ENCODE peak calls at places on chromosome 16, in five cellular contexts. L is mesenchymal stem cell, O is trophoblast cell, B is H1, D is neuronal stem cell. R is an unnamed sample.

GRCh38 chr16:83728518-83728917 is 79.3 kb upstream of the HSBP1 start:
- DNase-seq in L (no peak), O (no peak), B (no peak), D (no peak), R (no peak)

GRCh38 chr16:84514874-84515835 is 10.7 kb upstream of the MEAK7 start:
- DNase-seq in L (no peak), O (peak), B (no peak), D (no peak), R (no peak)

GRCh38 chr16:75265911-75266701 is 14.7 kb upstream of the BCAR1 start:
- DNase-seq in L (peak), O (peak), B (peak), D (peak), R (peak)

GRCh38 chr16:10738231-10739077 is 5.2 kb upstream of the NUBP1 start:
- DNase-seq in L (peak), O (peak), B (no peak), D (no peak), R (peak)

GRCh38 chr16:28609631-28610594 is at the start of gene SULT1A1:
- DNase-seq in L (no peak), O (peak), B (no peak), D (no peak), R (peak)

GRCh38 chr16:22232277-22233049 is 26.4 kb downstream of the EEF2K start:
- DNase-seq in L (peak), O (peak), B (no peak), D (no peak), R (no peak)

GRCh38 chr16:54055864-54056263 is 230.7 kb downstream of the IRX3 start:
- DNase-seq in L (no peak), O (no peak), B (no peak), D (no peak), R (no peak)

GRCh38 chr16:14409563-14409962 is 220.5 kb downstream of the PARN start:
- DNase-seq in L (peak), O (peak), B (no peak), D (no peak), R (no peak)

GRCh38 chr16:50308237-50308965 is 42.0 kb downstream of the ADCY7 start:
- DNase-seq in L (no peak), O (no peak), B (peak), D (no peak), R (no peak)

GRCh38 chr16:53912155-53912554 is 208.2 kb downstream of the FTO start:
- DNase-seq in L (peak), O (peak), B (no peak), D (no peak), R (no peak)

GRCh38 chr16:4293822-4294457 is 21.1 kb upstream of the TFAP4 start:
- DNase-seq in L (peak), O (no peak), B (peak), D (no peak), R (peak)

GRCh38 chr16:4288148-4288921 is 15.5 kb upstream of the TFAP4 start:
- DNase-seq in L (peak), O (peak), B (peak), D (peak), R (peak)

GRCh38 chr16:4291699-4292098 is 18.9 kb upstream of the TFAP4 start:
- DNase-seq in L (no peak), O (no peak), B (no peak), D (no peak), R (no peak)

GRCh38 chr16:4293181-4293716 is 20.4 kb upstream of the TFAP4 start:
- DNase-seq in L (no peak), O (no peak), B (no peak), D (no peak), R (no peak)

DNA sequence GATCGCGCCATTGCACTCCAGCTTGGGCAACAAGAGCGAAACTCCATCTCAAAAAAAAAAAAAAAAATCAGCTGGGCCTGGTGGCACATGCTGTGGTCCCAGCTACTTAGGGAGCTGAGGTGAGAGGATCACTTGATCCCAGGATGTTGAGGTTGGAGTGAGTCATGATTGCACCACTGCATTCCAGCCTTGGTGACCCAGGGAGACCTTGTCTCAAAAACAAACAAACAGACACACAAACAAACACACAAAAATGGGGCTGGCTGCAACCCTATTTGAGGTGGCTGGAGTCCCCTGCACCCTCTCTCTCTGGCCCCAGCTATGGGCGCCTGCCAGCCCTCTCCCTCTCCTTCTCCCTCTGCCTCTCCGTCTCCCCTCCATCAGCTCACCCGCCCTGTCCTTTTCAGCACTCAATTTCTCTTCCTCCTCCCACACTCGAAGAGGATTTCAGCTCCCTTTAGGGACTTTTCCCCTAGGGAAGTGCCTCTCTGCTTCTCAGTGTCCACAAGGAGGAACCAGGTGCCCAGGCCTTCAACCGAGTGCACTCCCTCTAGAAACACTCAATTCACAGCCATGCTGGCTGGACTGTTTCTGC is 17.5 kb upstream of the TFAP4 start:
- DNase-seq in L (peak), O (peak), B (no peak), D (no peak), R (peak)
- H2BK120ac ChIP-seq in L (no peak), O (peak), B (no peak), D (no peak), R (no peak)

DNA sequence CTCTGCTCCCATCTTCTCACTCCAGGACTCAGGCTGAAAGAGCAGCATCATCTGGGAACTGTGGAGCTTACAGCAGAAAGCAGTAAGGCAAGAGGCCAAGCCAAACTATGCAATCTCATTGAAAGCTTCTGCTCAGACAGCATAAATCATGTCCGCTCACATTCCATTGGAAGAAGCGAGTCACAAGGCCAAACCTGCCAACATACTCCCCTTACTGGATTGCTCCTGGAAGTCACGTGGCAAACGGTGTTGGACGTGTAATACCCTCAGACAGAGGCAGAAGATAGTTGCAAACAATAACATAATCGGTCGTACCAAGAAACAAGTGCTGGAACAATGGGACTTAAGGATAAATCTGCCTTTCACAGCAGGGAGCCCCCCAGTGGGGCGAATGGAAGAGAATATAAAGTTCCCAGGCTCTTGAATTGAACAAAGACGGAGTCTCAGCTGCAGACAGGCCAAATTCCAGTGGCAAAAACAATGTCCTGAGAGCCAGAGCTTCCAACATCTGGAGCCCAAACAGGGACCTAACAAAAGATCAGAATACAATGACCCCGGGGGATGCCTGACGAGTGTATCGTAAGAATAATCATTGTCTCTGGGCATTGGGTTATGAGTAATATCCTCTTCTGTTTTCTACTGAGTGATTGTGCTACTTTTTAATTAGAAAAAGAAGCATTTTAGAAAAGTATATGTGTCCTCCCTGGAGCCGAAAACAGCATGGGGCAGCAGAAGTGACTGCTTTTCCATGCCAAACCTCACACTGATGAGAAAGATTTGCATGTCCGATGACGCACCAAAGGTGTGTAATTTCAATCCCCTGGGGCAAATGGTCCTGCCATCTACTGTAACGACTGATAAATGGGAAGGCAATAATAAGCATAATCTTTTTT is 68.4 kb downstream of the CMC2 start:
- DNase-seq in L (peak), O (peak), B (no peak), D (peak), R (peak)
- H3K4me3 ChIP-seq in L (no peak), O (no peak), B (no peak), D (no peak), R (no peak)

GRCh38 chr16:88760424-88761142 is 24.4 kb downstream of the PIEZO1 start:
- DNase-seq in L (no peak), O (peak), B (no peak), D (no peak), R (no peak)

GRCh38 chr16:88761143-88761534 is 23.9 kb downstream of the PIEZO1 start:
- DNase-seq in L (no peak), O (peak), B (no peak), D (no peak), R (no peak)

GRCh38 chr16:88758944-88759244 is 26.1 kb downstream of the PIEZO1 start:
- DNase-seq in L (no peak), O (no peak), B (no peak), D (no peak), R (no peak)

GRCh38 chr16:88759245-88759975 is 25.6 kb downstream of the PIEZO1 start:
- DNase-seq in L (peak), O (no peak), B (no peak), D (no peak), R (peak)

GRCh38 chr16:88759976-88760350 is 25.1 kb downstream of the PIEZO1 start:
- DNase-seq in L (no peak), O (no peak), B (no peak), D (no peak), R (no peak)
- H3K9ac ChIP-seq in L (no peak), O (no peak), B (no peak), D (no peak), R (no peak)

GRCh38 chr16:7843196-7843595 is 510.6 kb downstream of the RBFOX1 start:
- DNase-seq in L (no peak), O (no peak), B (no peak), D (no peak), R (no peak)
- H2BK120ac ChIP-seq in L (no peak), O (no peak), B (no peak), D (no peak), R (no peak)